ENCODE peak calls at places on chromosome 16, in ten cellular contexts. E is Kasumi-1; P is kidney glomerular epithelial cell; X is stimulated activated CD4-positive, alpha-beta T cell treated with anti-CD3 and anti-CD28 coated beads, Interleukin-1b, Interleukin-23, amount 100 ng/mL, for 24 hours; I is hypothalamus; W is iris pigment epithelial cell; M is WTC11; K is activated CD8-positive, alpha-beta memory T cell treated with anti-CD3 and anti-CD28 coated beads for 1 hour; V is LNCaP clone FGC; T is HFFc6. G is an unnamed sample.

GRCh38 chr16:77443834-77444460 is 9.1 kb upstream of the ADAMTS18 start:
- DNase-seq in E (no peak), P (no peak), X (no peak), I (no peak), W (no peak), M (no peak), K (no peak), V (no peak), T (no peak), G (no peak)

GRCh38 chr16:13896543-13897182 is 23.3 kb upstream of the ERCC4 start:
- DNase-seq in E (no peak), P (no peak), X (no peak), I (no peak), W (peak), M (no peak), K (no peak), V (no peak), T (no peak), G (no peak)

GRCh38 chr16:66924527-66925321 is 611 bp downstream of the RRAD start:
- DNase-seq in E (no peak), P (no peak), X (no peak), I (no peak), W (no peak), M (peak), K (no peak), V (no peak), T (no peak), G (no peak)

GRCh38 chr16:21233521-21234150 is at the start of gene ANKS4B:
- DNase-seq in E (no peak), P (no peak), X (no peak), I (no peak), W (no peak), M (no peak), K (no peak), V (no peak), T (no peak), G (no peak)

GRCh38 chr16:89383095-89384003 is 107.0 kb downstream of the ANKRD11 start:
- DNase-seq in E (no peak), P (no peak), X (no peak), I (no peak), W (peak), M (peak), K (no peak), V (peak), T (no peak), G (peak)

GRCh38 chr16:67525176-67525860 is 3.3 kb upstream of the RIPOR1 start:
- DNase-seq in E (no peak), P (no peak), X (no peak), I (no peak), W (peak), M (no peak), K (no peak), V (no peak), T (peak), G (no peak)

GRCh38 chr16:51276335-51276734 is 125.3 kb upstream of the SALL1 start:
- DNase-seq in E (no peak), P (peak), X (no peak), I (no peak), W (no peak), M (no peak), K (no peak), V (no peak), T (no peak), G (no peak)

GRCh38 chr16:82761858-82762257 is 135.1 kb downstream of the CDH13 start:
- DNase-seq in E (no peak), P (peak), X (no peak), I (no peak), W (peak), M (no peak), K (no peak), V (no peak), T (no peak), G (no peak)

GRCh38 chr16:56534847-56535383 is 15.1 kb upstream of the BBS2 start:
- DNase-seq in E (no peak), P (no peak), X (no peak), I (no peak), W (no peak), M (no peak), K (no peak), V (no peak), T (no peak), G (no peak)

GRCh38 chr16:72172105-72173034 is at the start of gene PMFBP1:
- DNase-seq in E (peak), P (peak), X (no peak), I (no peak), W (peak), M (no peak), K (no peak), V (no peak), T (peak), G (peak)

GRCh38 chr16:57128787-57129389 is 36.5 kb downstream of the CPNE2 start:
- DNase-seq in E (peak), P (no peak), X (no peak), I (no peak), W (no peak), M (no peak), K (no peak), V (no peak), T (no peak), G (no peak)

GRCh38 chr16:49961087-49961486 is 63.9 kb upstream of the CNEP1R1 start:
- DNase-seq in E (no peak), P (no peak), X (no peak), I (no peak), W (peak), M (no peak), K (no peak), V (peak), T (peak), G (no peak)

GRCh38 chr16:87068316-87068715 is 248.9 kb downstream of the C16orf95 start:
- DNase-seq in E (no peak), P (no peak), X (no peak), I (no peak), W (no peak), M (no peak), K (no peak), V (no peak), T (no peak), G (no peak)

GRCh38 chr16:50021509-50021908 is 3.5 kb upstream of the CNEP1R1 start:
- DNase-seq in E (peak), P (peak), X (no peak), I (no peak), W (peak), M (peak), K (no peak), V (no peak), T (peak), G (peak)

GRCh38 chr16:82358161-82358560 is 188.1 kb upstream of the MPHOSPH6 start:
- DNase-seq in E (no peak), P (no peak), X (no peak), I (no peak), W (no peak), M (no peak), K (no peak), V (no peak), T (no peak), G (no peak)

GRCh38 chr16:75224281-75224680 is 5.5 kb downstream of the CTRB1 start:
- DNase-seq in E (no peak), P (no peak), X (no peak), I (no peak), W (no peak), M (no peak), K (no peak), V (no peak), T (no peak), G (no peak)

GRCh38 chr16:85949787-85950186 is 50.8 kb downstream of the IRF8 start:
- DNase-seq in E (no peak), P (no peak), X (no peak), I (no peak), W (no peak), M (no peak), K (no peak), V (no peak), T (no peak), G (no peak)

GRCh38 chr16:81544691-81545365 is 100.2 kb downstream of the CMIP start:
- DNase-seq in E (peak), P (no peak), X (no peak), I (no peak), W (no peak), M (no peak), K (no peak), V (no peak), T (no peak), G (no peak)

GRCh38 chr16:85422374-85423185 is 190.5 kb upstream of the GSE1 start:
- DNase-seq in E (no peak), P (peak), X (no peak), I (no peak), W (no peak), M (peak), K (no peak), V (no peak), T (no peak), G (no peak)

GRCh38 chr16:4701791-4702465 is 8.6 kb downstream of the NUDT16L1 start:
- DNase-seq in E (no peak), P (no peak), X (no peak), I (no peak), W (no peak), M (no peak), K (no peak), V (no peak), T (no peak), G (no peak)

GRCh38 chr16:23949630-23950290 is 114.0 kb downstream of the PRKCB start:
- DNase-seq in E (peak), P (no peak), X (no peak), I (no peak), W (no peak), M (no peak), K (no peak), V (no peak), T (no peak), G (no peak)

GRCh38 chr16:278863-279366 is 1.5 kb upstream of the ARHGDIG start:
- DNase-seq in E (no peak), P (no peak), X (no peak), I (no peak), W (peak), M (no peak), K (no peak), V (peak), T (peak), G (peak)

GRCh38 chr16:50360033-50360778 is 8.6 kb downstream of the BRD7 start:
- DNase-seq in E (no peak), P (peak), X (no peak), I (no peak), W (peak), M (no peak), K (no peak), V (peak), T (no peak), G (no peak)

GRCh38 chr16:67995423-67995822 is 3.9 kb downstream of the DPEP2 start:
- DNase-seq in E (no peak), P (no peak), X (no peak), I (no peak), W (no peak), M (no peak), K (no peak), V (no peak), T (no peak), G (no peak)

GRCh38 chr16:31537362-31537921 is 9.7 kb downstream of the AHSP start:
- DNase-seq in E (no peak), P (no peak), X (no peak), I (no peak), W (no peak), M (peak), K (no peak), V (no peak), T (no peak), G (no peak)

GRCh38 chr16:57519796-57520360 is 16.5 kb downstream of the CCDC102A start:
- DNase-seq in E (peak), P (peak), X (peak), I (peak), W (peak), M (peak), K (peak), V (no peak), T (peak), G (no peak)

GRCh38 chr16:86156155-86156554 is 257.2 kb downstream of the IRF8 start:
- DNase-seq in E (no peak), P (no peak), X (no peak), I (no peak), W (no peak), M (no peak), K (no peak), V (no peak), T (no peak), G (no peak)

GRCh38 chr16:3137267-3137666 is 2.4 kb downstream of the ZNF213 start:
- DNase-seq in E (no peak), P (no peak), X (no peak), I (no peak), W (no peak), M (no peak), K (no peak), V (no peak), T (no peak), G (no peak)